ENCODE peak calls at places on chromosomes 16 and 17, in six cellular contexts. C, S, Y, N, J and W are unnamed samples.

GRCh38 chr17:44320066-44320465 is 4.6 kb downstream of the SLC25A39 start:
- DNase-seq in C (no peak), N (no peak), Y (no peak), S (no peak), J (no peak), W (no peak)

GRCh38 chr17:51355314-51356083 is 95.2 kb downstream of the UTP18 start:
- DNase-seq in Y (no peak), S (no peak), C (no peak), J (no peak), N (no peak), W (no peak)

GRCh38 chr17:77214743-77215142 is 74.0 kb downstream of the SEC14L1 start:
- DNase-seq in C (peak), S (peak), J (no peak), N (no peak), Y (peak), W (peak)

GRCh38 chr17:75565066-75565465 is 22.5 kb upstream of the MYO15B start:
- DNase-seq in J (no peak), S (no peak), Y (no peak), N (no peak), C (no peak), W (no peak)

GRCh38 chr17:40910441-40910841 is 25.4 kb upstream of the KRT20 start:
- DNase-seq in S (peak), J (no peak), Y (no peak), N (no peak), C (no peak), W (no peak)

GRCh38 chr16:89133457-89134127 is 38.0 kb upstream of the CDH15 start:
- DNase-seq in J (no peak), C (no peak), Y (no peak), N (no peak), S (no peak), W (no peak)

GRCh38 chr16:75701361-75701760 is at the start of gene DUXB:
- DNase-seq in J (no peak), N (no peak), Y (no peak), C (no peak), S (no peak), W (no peak)

GRCh38 chr17:32777436-32777835 is 99.5 kb downstream of the MYO1D start:
- DNase-seq in S (peak), Y (no peak), J (no peak), C (no peak), N (no peak), W (no peak)

GRCh38 chr16:31253642-31254045 is 6.1 kb upstream of the ITGAM start:
- DNase-seq in S (no peak), N (no peak), J (no peak), C (peak), Y (no peak), W (no peak)

GRCh38 chr17:35849469-35850348 is 19.0 kb downstream of the HEATR9 start:
- DNase-seq in J (no peak), S (peak), N (peak), Y (peak), C (peak), W (peak)

GRCh38 chr17:65163990-65164495 is 26.9 kb downstream of the RGS9 start:
- DNase-seq in J (no peak), Y (no peak), C (no peak), S (peak), N (no peak), W (no peak)

GRCh38 chr17:207775-208174 is 26.3 kb upstream of the DOC2B start:
- DNase-seq in S (no peak), Y (no peak), C (no peak), J (no peak), N (no peak), W (no peak)

GRCh38 chr16:56319391-56319790 is 106.0 kb downstream of the AMFR start:
- DNase-seq in C (no peak), Y (no peak), J (no peak), N (no peak), S (no peak), W (no peak)

GRCh38 chr17:2457913-2458312 is 53.8 kb downstream of the METTL16 start:
- DNase-seq in N (no peak), J (no peak), S (no peak), C (no peak), Y (no peak), W (no peak)

GRCh38 chr16:69818811-69819587 is 56.9 kb downstream of the WWP2 start:
- DNase-seq in N (no peak), J (no peak), C (no peak), S (no peak), Y (no peak), W (no peak)

GRCh38 chr17:70313031-70313430 is 143.7 kb downstream of the KCNJ2 start:
- DNase-seq in S (no peak), J (no peak), C (no peak), N (no peak), Y (no peak), W (no peak)

GRCh38 chr17:78629436-78629995 is 52.3 kb upstream of the DNAH17 start:
- DNase-seq in Y (no peak), J (no peak), C (no peak), S (no peak), N (no peak), W (no peak)

GRCh38 chr16:30659507-30660423 is 1.5 kb downstream of the FBRS start:
- DNase-seq in Y (no peak), J (no peak), C (no peak), S (no peak), N (no peak), W (no peak)

GRCh38 chr17:76657505-76658386 is 14.2 kb upstream of the ST6GALNAC1 start:
- DNase-seq in C (no peak), N (no peak), S (no peak), Y (no peak), J (no peak), W (no peak)

GRCh38 chr16:85479972-85480726 is 133.0 kb upstream of the GSE1 start:
- DNase-seq in Y (no peak), J (no peak), C (peak), S (no peak), N (no peak), W (peak)

GRCh38 chr17:31321481-31321880 is at the start of gene EVI2A:
- DNase-seq in C (peak), N (no peak), S (peak), Y (no peak), J (peak), W (peak)

GRCh38 chr16:3509470-3509928 is 8.7 kb downstream of the CLUAP1 start:
- DNase-seq in Y (no peak), N (no peak), C (peak), J (peak), S (no peak), W (peak)

GRCh38 chr17:67080804-67081203 is 36.5 kb downstream of the CACNG1 start:
- DNase-seq in Y (no peak), S (no peak), N (no peak), J (no peak), C (no peak), W (no peak)

GRCh38 chr16:3774156-3774767 is 56.9 kb upstream of the TRAP1 start:
- DNase-seq in Y (no peak), N (no peak), S (peak), C (no peak), J (no peak), W (peak)

GRCh38 chr17:67492251-67492740 is 115.2 kb downstream of the PITPNC1 start:
- DNase-seq in J (no peak), Y (no peak), N (no peak), C (no peak), S (no peak), W (no peak)

GRCh38 chr16:82264781-82265180 is 94.8 kb upstream of the MPHOSPH6 start:
- DNase-seq in C (no peak), S (no peak), N (no peak), J (no peak), Y (no peak), W (no peak)

GRCh38 chr16:72794319-72794718 is 253.6 kb downstream of the ZFHX3 start:
- DNase-seq in J (no peak), Y (no peak), C (no peak), S (no peak), N (no peak), W (no peak)

GRCh38 chr17:50630524-50631194 is 4.0 kb upstream of the ABCC3 start:
- DNase-seq in C (peak), Y (peak), S (no peak), J (no peak), N (no peak), W (peak)

GRCh38 chr17:27495460-27495859 is 39.2 kb downstream of the KSR1 start:
- DNase-seq in C (no peak), J (no peak), S (no peak), Y (no peak), N (peak), W (no peak)

GRCh38 chr16:88923926-88924833 is 52.8 kb downstream of the CBFA2T3 start:
- DNase-seq in S (no peak), N (no peak), Y (no peak), J (no peak), C (no peak), W (no peak)

GRCh38 chr17:74332763-74333220 is 6.8 kb downstream of the KIF19 start:
- DNase-seq in Y (no peak), J (no peak), C (peak), N (no peak), S (no peak), W (no peak)